ENCODE peak calls at places on chromosomes 12 and 14, in four cellular contexts. Z is kidney epithelial cell, G is upper lobe of left lung, T is psoas muscle. Q is an unnamed sample.

GRCh38 chr12:18799561-18799960 is 61.6 kb downstream of the CAPZA3 start:
- DNase-seq in T (no peak), Z (no peak), G (no peak), Q (peak; percentile 11)

GRCh38 chr12:19915392-19916192 is 452.7 kb upstream of the PDE3A start:
- DNase-seq in Z (no peak), G (no peak), T (no peak), Q (peak; percentile 36)

GRCh38 chr14:56087824-56088571 is 30.2 kb upstream of the PELI2 start:
- DNase-seq in Z (no peak), T (no peak), G (peak; percentile 32), Q (no peak)

GRCh38 chr12:41981758-41982157 is 162.9 kb downstream of the GXYLT1 start:
- DNase-seq in G (no peak), Z (peak; percentile 35), T (no peak), Q (peak; percentile 87)

GRCh38 chr14:104665663-104666522 is 23.5 kb upstream of the INF2 start:
- DNase-seq in G (peak; percentile 60), T (no peak), Z (no peak), Q (peak; percentile 37)

GRCh38 chr12:16012086-16012485 is 101.0 kb downstream of the DERA start:
- DNase-seq in Z (no peak), T (peak; percentile 30), G (peak; percentile 62), Q (no peak)

GRCh38 chr14:33876274-33876673 is 74.6 kb downstream of the EGLN3 start:
- DNase-seq in T (no peak), Z (no peak), G (no peak), Q (no peak)

GRCh38 chr14:51342226-51342625 is 102.2 kb downstream of the TMX1 start:
- DNase-seq in G (no peak), T (no peak), Z (no peak), Q (peak; percentile 97)

GRCh38 chr12:93979189-93979588 is 169.2 kb upstream of the PLXNC1 start:
- DNase-seq in T (no peak), Z (no peak), G (no peak), Q (peak; percentile 65)

GRCh38 chr12:124184456-124184855 is 110.4 kb upstream of the RFLNA start:
- DNase-seq in Z (no peak), G (no peak), T (no peak), Q (no peak)

GRCh38 chr14:81343166-81343565 is 57.0 kb downstream of the STON2 start:
- DNase-seq in Z (no peak), G (no peak), T (no peak), Q (no peak)

GRCh38 chr12:7864751-7865150 is 8.0 kb downstream of the SLC2A14 start:
- DNase-seq in G (no peak), T (no peak), Z (no peak), Q (no peak)

GRCh38 chr14:103293465-103293864 is 40.6 kb upstream of the EIF5 start:
- DNase-seq in Z (no peak), T (no peak), G (no peak), Q (no peak)

GRCh38 chr12:9363145-9363544 is 154.9 kb upstream of the PZP start:
- DNase-seq in Z (no peak), G (no peak), T (no peak), Q (no peak)

GRCh38 chr14:94471045-94471444 is 5.0 kb downstream of the SERPINA9 start:
- DNase-seq in T (no peak), Z (no peak), G (no peak), Q (no peak)

DNA sequence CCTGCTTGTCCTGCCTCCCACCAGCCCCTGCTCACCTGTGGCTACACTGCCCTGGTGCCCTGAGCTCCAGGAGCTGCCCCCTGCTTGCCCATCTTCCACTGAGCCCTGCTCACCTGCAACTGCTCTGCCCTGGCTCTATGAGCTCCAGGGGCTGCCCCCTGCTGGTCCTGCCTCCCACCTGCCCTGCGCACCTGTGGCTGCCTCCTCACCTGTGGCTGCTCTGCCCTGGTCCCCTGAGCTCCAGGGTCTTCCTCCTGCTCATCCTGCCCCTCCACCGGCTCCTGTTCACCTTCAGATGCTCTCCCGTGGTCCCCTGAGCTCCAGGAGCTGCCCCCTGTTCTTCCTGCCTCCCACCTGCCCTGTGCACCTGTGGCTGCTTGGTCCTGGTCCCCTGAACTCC is 247.6 kb downstream of the TMEM121 start:
- DNase-seq in G (no peak), T (no peak), Z (no peak), Q (peak; percentile 2)
- TF ChIP-seq CTCF in G (no peak), T (no peak), Z (no peak), Q (peak; percentile 23)

GRCh38 chr12:121383601-121384019 is 16.3 kb upstream of the RNF34 start:
- DNase-seq in T (no peak), G (no peak), Z (no peak), Q (no peak)
- TF ChIP-seq CTCF in T (no peak), G (no peak), Z (no peak), Q (peak; percentile 53)

GRCh38 chr12:65984227-65984479 is 146.4 kb downstream of the LLPH start:
- DNase-seq in Z (no peak), G (no peak), T (no peak), Q (no peak)

GRCh38 chr12:65990592-65990991 is 140.0 kb downstream of the LLPH start:
- DNase-seq in G (no peak), T (no peak), Z (no peak), Q (no peak)

GRCh38 chr12:65988596-65988995 is 142.0 kb downstream of the LLPH start:
- DNase-seq in T (no peak), Z (no peak), G (no peak), Q (no peak)

DNA sequence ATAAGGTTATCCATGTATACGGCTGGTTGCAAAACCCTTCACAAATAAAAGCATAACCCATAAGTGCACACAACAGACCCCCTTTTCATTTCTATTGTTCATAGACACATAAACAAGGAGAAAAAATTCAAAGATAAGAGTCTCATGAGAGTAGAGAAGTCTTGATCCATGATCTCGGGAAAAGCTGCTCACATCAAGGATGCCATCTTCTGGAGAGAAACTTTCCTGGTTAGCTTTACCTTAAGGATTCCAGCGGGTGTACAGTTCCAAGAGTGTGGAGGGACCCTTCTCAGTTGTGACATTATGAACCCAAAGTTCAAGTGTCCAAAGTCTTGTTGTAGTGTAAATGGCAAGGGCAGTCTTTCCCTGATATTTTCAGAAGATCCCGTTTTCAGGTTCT is 144.5 kb downstream of the LLPH start:
- DNase-seq in Z (no peak), T (no peak), G (no peak), Q (no peak)
- TF ChIP-seq CTCF in Z (no peak), T (no peak), G (no peak), Q (no peak)

GRCh38 chr14:39417014-39417413 is 15.2 kb downstream of the FBXO33 start:
- DNase-seq in T (no peak), Z (no peak), G (no peak), Q (peak; percentile 39)
- TF ChIP-seq CTCF in T (no peak), Z (no peak), G (no peak), Q (peak; percentile 55)

DNA sequence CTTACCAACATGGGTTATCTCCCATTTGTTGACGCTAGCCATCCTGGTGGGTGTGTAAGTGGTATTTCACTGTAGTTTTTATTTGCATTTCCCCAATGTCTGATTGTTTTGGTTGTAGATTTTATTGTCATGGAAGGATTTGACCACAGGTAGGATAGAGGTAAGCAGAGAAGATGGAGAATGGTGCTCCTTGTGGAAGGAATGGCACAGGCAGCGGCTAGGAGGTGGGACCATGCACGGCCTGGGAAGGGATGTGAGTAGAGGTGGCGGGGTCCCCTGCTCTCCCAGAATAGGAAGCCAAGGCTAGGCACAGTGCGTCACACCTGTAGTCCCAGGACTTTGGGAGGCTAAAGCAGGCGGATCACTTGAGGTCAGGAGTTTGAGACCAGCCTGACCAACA is 41.4 kb downstream of the PHETA1 start:
- DNase-seq in Z (no peak), T (no peak), G (no peak), Q (no peak)
- TF ChIP-seq CTCF in Z (no peak), T (no peak), G (no peak), Q (peak; percentile 37)

GRCh38 chr12:67647547-67648305 is 819 bp upstream of the DYRK2 start:
- DNase-seq in G (peak; percentile 82), Z (peak; percentile 77), T (peak; percentile 84), Q (peak; percentile 85)
- TF ChIP-seq CTCF in G (peak; percentile 28), Z (peak; percentile 25), T (peak; percentile 43), Q (peak; percentile 32)

DNA sequence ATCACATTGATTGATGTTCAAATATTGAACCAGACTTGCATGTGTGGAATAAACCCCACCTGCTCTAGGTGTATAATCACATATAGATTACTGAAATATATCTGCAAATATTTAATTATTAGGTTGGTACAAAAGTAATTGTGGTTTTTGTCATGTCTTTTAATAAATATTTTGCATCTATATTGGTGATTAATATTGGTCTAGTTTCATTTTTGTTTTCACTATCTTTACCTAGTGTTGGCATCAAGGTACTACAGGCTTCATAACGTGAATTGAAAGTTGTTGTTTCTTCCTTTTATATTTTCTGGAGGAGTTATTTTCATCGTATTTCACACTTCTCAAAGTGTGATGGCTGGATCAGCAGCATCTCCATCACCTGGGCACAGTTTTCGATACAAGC is 740.0 kb upstream of the TMEM132C start:
- DNase-seq in Z (no peak), T (no peak), G (no peak), Q (no peak)
- TF ChIP-seq CTCF in Z (no peak), T (no peak), G (no peak), Q (peak; percentile 32)

DNA sequence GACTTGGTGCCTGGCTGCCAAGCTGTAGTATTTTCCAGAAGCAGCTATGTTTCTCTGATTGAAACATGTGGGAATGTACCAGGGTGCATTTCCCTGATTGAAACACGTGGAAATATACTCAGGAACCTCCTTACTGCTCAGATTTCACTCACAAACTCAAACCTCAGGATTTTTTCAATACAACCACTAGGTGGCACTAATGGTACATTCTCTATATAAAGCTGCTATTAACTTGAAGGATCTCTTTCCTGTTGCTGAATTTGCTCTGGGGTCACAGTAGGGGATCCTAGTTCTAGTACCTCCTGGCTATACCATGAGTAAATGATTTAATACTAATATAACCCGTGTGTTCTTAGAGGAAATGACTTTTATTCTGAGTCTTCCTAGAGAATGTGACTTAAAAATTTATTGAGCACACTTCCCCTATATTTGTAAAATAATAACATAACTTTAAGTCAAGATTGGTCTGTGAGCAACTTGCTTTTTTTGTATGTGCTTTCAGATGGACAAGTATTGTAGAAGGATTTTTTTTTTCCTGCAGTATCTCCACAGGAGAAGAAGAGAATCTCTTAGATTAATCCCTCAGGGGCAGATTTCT is 173.8 kb upstream of the MIS18BP1 start:
- DNase-seq in T (no peak), Z (no peak), G (no peak), Q (peak; percentile 79)
- TF ChIP-seq CTCF in T (peak; percentile 66), Z (peak; percentile 25), G (peak; percentile 21), Q (peak; percentile 86)

DNA sequence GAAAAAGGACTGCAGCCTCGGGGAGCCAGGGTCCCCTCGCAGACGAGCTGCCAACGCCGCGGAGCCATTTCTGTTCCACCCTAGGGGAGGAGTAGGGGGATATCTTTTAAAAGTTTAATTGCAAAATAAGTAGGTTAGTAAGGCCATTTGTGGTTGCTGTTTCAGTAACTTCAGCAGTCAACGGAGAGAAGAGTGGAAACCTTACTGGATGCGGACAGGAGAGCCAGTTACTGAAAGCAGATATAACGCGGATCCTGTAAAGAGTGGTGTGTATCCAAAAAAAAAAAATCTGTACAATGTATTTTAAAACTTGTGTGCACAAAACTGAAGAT is 817 bp upstream of the BTG1 start:
- DNase-seq in T (no peak), G (no peak), Z (no peak), Q (no peak)
- TF ChIP-seq CTCF in T (no peak), G (no peak), Z (no peak), Q (no peak)